ENCODE peak calls at places on chromosomes 3 and 15, in six cellular contexts. F is GM23248, D is PC-3, L is GM23338, Y is PC-9, G is MM.1S. W is an unnamed sample.

GRCh38 chr15:63338170-63338569 is 43.5 kb downstream of the CA12 start:
- DNase-seq in G (no peak), Y (peak; percentile 35), L (no peak), F (peak; percentile 86), D (peak; percentile 78), W (no peak)

GRCh38 chr15:33022629-33023028 is 171.9 kb downstream of the FMN1 start:
- DNase-seq in L (peak; percentile 71), Y (peak; percentile 56), D (peak; percentile 81), F (peak; percentile 63), G (no peak), W (peak; percentile 33)

GRCh38 chr15:96838088-96838487 is 507.6 kb downstream of the NR2F2 start:
- DNase-seq in D (no peak), Y (no peak), F (no peak), G (no peak), L (no peak), W (no peak)

GRCh38 chr3:121869731-121870130 is 24.5 kb upstream of the SLC15A2 start:
- DNase-seq in Y (no peak), D (no peak), G (no peak), L (no peak), F (no peak), W (no peak)

GRCh38 chr3:27072943-27073725 is 296.0 kb downstream of the NEK10 start:
- DNase-seq in L (no peak), Y (no peak), G (no peak), F (no peak), D (no peak), W (peak; percentile 9)

GRCh38 chr15:69616558-69616957 is 163.9 kb downstream of the RPLP1 start:
- DNase-seq in Y (no peak), F (no peak), D (no peak), G (no peak), L (no peak), W (no peak)

GRCh38 chr15:28932361-28932760 is 46.6 kb downstream of the APBA2 start:
- DNase-seq in D (no peak), G (no peak), L (no peak), Y (no peak), F (no peak), W (no peak)

GRCh38 chr15:85403745-85404144 is 23.3 kb downstream of the AKAP13 start:
- DNase-seq in Y (no peak), F (peak; percentile 69), L (peak; percentile 30), G (no peak), D (no peak), W (no peak)

GRCh38 chr3:59774613-59775012 is 724.8 kb upstream of the CFAP20DC start:
- DNase-seq in F (peak; percentile 87), L (no peak), G (no peak), Y (no peak), D (peak; percentile 56), W (no peak)

GRCh38 chr3:186070123-186070522 is 38.8 kb downstream of the ETV5 start:
- DNase-seq in G (no peak), Y (no peak), L (no peak), D (no peak), F (no peak), W (no peak)

GRCh38 chr15:98689431-98689861 is 41.1 kb downstream of the IGF1R start:
- DNase-seq in D (peak; percentile 52), G (no peak), F (peak; percentile 75), Y (peak; percentile 39), L (no peak), W (no peak)

GRCh38 chr15:33309602-33310276 is 1.0 kb upstream of the RYR3 start:
- DNase-seq in Y (no peak), G (peak; percentile 11), L (peak; percentile 66), D (peak; percentile 11), F (peak; percentile 10), W (peak; percentile 64)

GRCh38 chr15:83813697-83814096 is 159.8 kb downstream of the ADAMTSL3 start:
- DNase-seq in D (peak; percentile 40), G (no peak), Y (no peak), L (no peak), F (no peak), W (no peak)

GRCh38 chr15:101501703-101502373 is 12.3 kb upstream of the PCSK6 start:
- DNase-seq in D (peak; percentile 24), L (peak; percentile 87), G (no peak), Y (no peak), F (peak; percentile 52), W (peak; percentile 81)

GRCh38 chr15:31135523-31135922 is 34.0 kb upstream of the TRPM1 start:
- DNase-seq in D (no peak), L (no peak), F (no peak), G (no peak), Y (no peak), W (no peak)

GRCh38 chr3:28853830-28854229 is 427.0 kb upstream of the RBMS3 start:
- DNase-seq in F (peak; percentile 21), Y (no peak), G (no peak), L (no peak), D (peak; percentile 46), W (no peak)

GRCh38 chr3:188792788-188793187 is 379.0 kb upstream of the TPRG1 start:
- DNase-seq in Y (no peak), L (peak; percentile 64), G (no peak), D (no peak), F (peak; percentile 45), W (peak; percentile 61)

GRCh38 chr15:101305820-101306255 is 10.8 kb upstream of the SNRPA1 start:
- DNase-seq in Y (no peak), L (no peak), F (no peak), D (no peak), G (no peak), W (no peak)

GRCh38 chr15:70291295-70291694 is 193.6 kb upstream of the TLE3 start:
- DNase-seq in Y (no peak), G (no peak), L (no peak), F (no peak), D (no peak), W (no peak)

GRCh38 chr15:97692317-97693015 is 268.0 kb upstream of the ARRDC4 start:
- DNase-seq in Y (no peak), D (no peak), L (no peak), F (no peak), G (no peak), W (no peak)

GRCh38 chr15:63288778-63289378 is 11.5 kb downstream of the APH1B start:
- DNase-seq in L (peak; percentile 72), F (peak; percentile 83), G (peak; percentile 64), D (peak; percentile 69), Y (no peak), W (peak; percentile 53)

GRCh38 chr3:76369170-76369569 is 583.8 kb upstream of the ZNF717 start:
- DNase-seq in D (peak; percentile 46), G (no peak), F (peak; percentile 76), L (peak; percentile 57), Y (no peak), W (no peak)

GRCh38 chr3:58353722-58354553 is 21.2 kb downstream of the PXK start:
- DNase-seq in Y (no peak), L (peak; percentile 22), F (peak; percentile 48), D (no peak), G (no peak), W (no peak)

GRCh38 chr15:44713006-44713966 is 2.0 kb downstream of the B2M start:
- DNase-seq in D (peak; percentile 70), Y (no peak), G (peak; percentile 18), L (peak; percentile 66), F (peak; percentile 71), W (no peak)

GRCh38 chr3:117898722-117899121 is 1135.9 kb downstream of the IGSF11 start:
- DNase-seq in F (no peak), D (peak; percentile 52), G (peak; percentile 48), L (peak; percentile 81), Y (no peak), W (peak; percentile 33)

GRCh38 chr3:172145287-172145686 is 105.9 kb downstream of the FNDC3B start:
- DNase-seq in L (no peak), Y (no peak), G (peak; percentile 71), D (no peak), F (no peak), W (no peak)
- H3K79me2 ChIP-seq in L (peaks cover 94% of the 10 kb centered on the region), Y (peaks cover 93% of the 10 kb centered on the region), G (peaks cover 98% of the 10 kb centered on the region), D (peaks cover 76% of the 10 kb centered on the region), F (peaks cover 99% of the 10 kb centered on the region), W (peaks cover 60% of the 10 kb centered on the region)

GRCh38 chr3:192186508-192186907 is 540.8 kb downstream of the FGF12 start:
- DNase-seq in F (no peak), L (no peak), Y (no peak), G (no peak), D (no peak), W (no peak)
- H3F3A ChIP-seq in F (no peaks in the 10 kb centered on the region), L (no peaks in the 10 kb centered on the region), Y (no peaks in the 10 kb centered on the region), G (no peaks in the 10 kb centered on the region), D (no peaks in the 10 kb centered on the region), W (no peaks in the 10 kb centered on the region)

DNA sequence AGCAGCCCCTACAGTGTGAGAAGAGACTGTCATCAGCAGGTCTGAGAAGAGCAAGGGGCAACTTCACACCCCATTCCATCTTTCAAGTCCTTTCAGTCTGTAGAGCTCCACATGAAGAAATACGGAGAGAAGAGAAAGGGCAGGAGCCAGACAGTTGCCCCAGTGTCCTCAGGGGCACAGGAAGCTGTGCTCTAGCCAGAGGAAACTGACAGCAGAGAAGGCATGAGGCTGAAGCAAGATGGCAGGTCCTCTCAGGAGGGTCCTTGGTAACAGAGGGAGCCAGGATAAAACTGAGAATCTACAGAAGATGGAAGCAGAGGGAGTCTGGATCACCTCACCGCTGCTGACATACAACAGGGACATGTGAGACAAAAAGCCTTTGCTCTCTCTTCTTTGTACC is 47.3 kb downstream of the PLCH1 start:
- DNase-seq in F (no peak), Y (no peak), D (no peak), L (no peak), G (no peak), W (no peak)
- TF ChIP-seq EZH2 in F (no peak), Y (no peak), D (no peak), L (no peak), G (no peak), W (no peak)

GRCh38 chr3:48440590-48440958 is 517 bp downstream of the TMA7 start:
- DNase-seq in D (no peak), Y (no peak), G (peak; percentile 16), F (peak; percentile 59), L (peak; percentile 41), W (peak; percentile 39)

GRCh38 chr3:48439820-48440589 is at the start of the genes CCDC51 and TMA7:
- DNase-seq in G (peak; percentile 99), L (peak; percentile 99), D (peak; percentile 99), F (peak; percentile 99), Y (peak; percentile 96), W (peak; percentile 98)

GRCh38 chr3:48446043-48446424 is 503 bp upstream of the ATRIP start:
- DNase-seq in F (no peak), Y (no peak), D (no peak), L (no peak), G (no peak), W (no peak)

GRCh38 chr3:48445277-48445882 is 1.2 kb upstream of the ATRIP start:
- DNase-seq in F (no peak), G (no peak), Y (no peak), L (no peak), D (peak; percentile 38), W (no peak)

DNA sequence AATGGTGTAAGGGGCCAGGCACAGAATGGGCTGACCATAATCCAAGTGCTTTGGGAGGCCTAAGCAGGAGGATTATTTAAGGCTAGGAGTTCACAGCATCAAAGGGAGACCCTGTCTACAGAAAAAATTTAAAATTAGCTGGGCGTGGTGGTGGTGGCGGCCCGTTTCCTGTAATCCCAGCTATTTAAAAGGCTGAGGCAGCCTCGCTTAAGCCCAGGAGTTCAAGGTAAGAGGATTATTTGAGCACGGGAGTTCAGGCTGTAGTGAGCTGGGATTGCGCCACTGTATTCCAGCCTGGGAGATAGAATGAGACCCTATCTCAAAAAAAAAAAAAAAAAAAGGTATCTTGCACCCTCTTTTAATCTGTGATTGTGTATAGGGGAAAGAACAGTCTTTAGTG is 1.9 kb downstream of the TMA7 start:
- DNase-seq in F (no peak), L (no peak), G (no peak), D (no peak), Y (no peak), W (no peak)
- H3K79me2 ChIP-seq in F (peaks cover 61% of the 10 kb centered on the region), L (peaks cover 48% of the 10 kb centered on the region), G (peaks cover 41% of the 10 kb centered on the region), D (peaks cover 51% of the 10 kb centered on the region), Y (peaks cover 37% of the 10 kb centered on the region), W (peaks cover 56% of the 10 kb centered on the region)

GRCh38 chr3:183542355-183542754 is 13.2 kb downstream of the KLHL6 start:
- DNase-seq in F (no peak), G (no peak), L (no peak), D (no peak), Y (no peak), W (no peak)
- H3F3A ChIP-seq in F (peaks cover 8% of the 10 kb centered on the region), G (peaks cover 42% of the 10 kb centered on the region), L (no peaks in the 10 kb centered on the region), D (no peaks in the 10 kb centered on the region), Y (no peaks in the 10 kb centered on the region), W (peaks cover 8% of the 10 kb centered on the region)